ENCODE peak calls at places on chromosomes 6 and 20, in four cellular contexts. F is A673, M is cardiac muscle cell, U is ovary. I is an unnamed sample. For H3K4me1 and H3K36me3, the result is how much of the 10 kb centered on the place peaks cover.

GRCh38 chr6:121896771-121897170 is 461.3 kb downstream of the GJA1 start:
- DNase-seq in M (no peak), F (no peak), U (no peak), I (no peak)

GRCh38 chr6:168345896-168346754 is 26.5 kb upstream of the DACT2 start:
- DNase-seq in U (no peak), F (no peak), M (no peak), I (no peak)

GRCh38 chr20:43066061-43066575 is 123.6 kb downstream of the PTPRT start:
- DNase-seq in U (no peak), F (no peak), M (no peak), I (no peak)

GRCh38 chr6:148082721-148083120 is 259.9 kb upstream of the SASH1 start:
- DNase-seq in F (no peak), U (no peak), M (no peak), I (no peak)

GRCh38 chr6:38671885-38672467 is 31.0 kb downstream of the GLO1 start:
- DNase-seq in F (peak), U (no peak), M (peak), I (no peak)

GRCh38 chr6:84457276-84457675 is 229.8 kb upstream of the CEP162 start:
- DNase-seq in U (no peak), M (no peak), F (no peak), I (no peak)

GRCh38 chr6:63839485-63839884 is 203.9 kb downstream of the PHF3 start:
- DNase-seq in F (no peak), M (peak), U (no peak), I (no peak)

GRCh38 chr20:60055740-60056139 is 97.5 kb downstream of the CDH26 start:
- DNase-seq in U (no peak), F (peak), M (no peak), I (peak)

GRCh38 chr20:3889489-3890409 is 562 bp downstream of the PANK2 start:
- DNase-seq in M (peak), F (peak), U (peak), I (peak)

GRCh38 chr6:135117413-135117968 is 62.9 kb upstream of the HBS1L start:
- DNase-seq in F (no peak), M (no peak), U (no peak), I (no peak)

GRCh38 chr20:43820742-43821330 is 93.8 kb upstream of the TOX2 start:
- DNase-seq in M (no peak), U (no peak), F (no peak), I (no peak)

GRCh38 chr20:49140834-49141233 is 47.3 kb downstream of the STAU1 start:
- DNase-seq in M (no peak), F (no peak), U (no peak), I (no peak)

GRCh38 chr6:31734703-31735500 is 1.4 kb downstream of the CLIC1 start:
- DNase-seq in U (peak), M (peak), F (peak), I (peak)

GRCh38 chr6:137095651-137096238 is 51.0 kb upstream of the IL20RA start:
- DNase-seq in U (no peak), M (no peak), F (no peak), I (no peak)

GRCh38 chr6:87407896-87408720 is at the start of gene CFAP206:
- DNase-seq in U (peak), M (peak), F (peak), I (peak)

GRCh38 chr6:169589293-169589692 is 112.5 kb downstream of the WDR27 start:
- DNase-seq in M (no peak), U (no peak), F (no peak), I (no peak)

GRCh38 chr6:93036835-93037234 is 382.5 kb downstream of the EPHA7 start:
- DNase-seq in F (peak), U (no peak), M (peak), I (no peak)

GRCh38 chr6:21808045-21808470 is 214.5 kb downstream of the SOX4 start:
- DNase-seq in M (no peak), U (peak), F (no peak), I (no peak)

GRCh38 chr6:88843040-88843439 is 120.4 kb downstream of the RNGTT start:
- DNase-seq in U (no peak), M (no peak), F (no peak), I (no peak)

GRCh38 chr6:88891135-88891845 is 72.1 kb downstream of the RNGTT start:
- DNase-seq in M (no peak), F (no peak), U (no peak), I (no peak)

GRCh38 chr6:90284236-90284744 is 12.4 kb downstream of the BACH2 start:
- DNase-seq in M (no peak), F (peak), U (no peak), I (peak)

GRCh38 chr6:86707545-86708120 is 229.7 kb upstream of the HTR1E start:
- DNase-seq in M (no peak), F (no peak), U (no peak), I (no peak)

GRCh38 chr20:57022306-57022705 is 244.1 kb downstream of the BMP7 start:
- DNase-seq in F (no peak), U (no peak), M (no peak), I (no peak)

GRCh38 chr6:129701721-129702455 is 8.1 kb downstream of the ARHGAP18 start:
- DNase-seq in U (no peak), F (no peak), M (no peak), I (no peak)

GRCh38 chr20:14384411-14384810 is 47.0 kb upstream of the FLRT3 start:
- DNase-seq in M (no peak), U (no peak), F (no peak), I (no peak)

GRCh38 chr6:21504790-21505189 is 88.8 kb upstream of the SOX4 start:
- DNase-seq in M (no peak), U (no peak), F (no peak), I (no peak)

GRCh38 chr20:16803965-16804792 is 56.0 kb downstream of the OTOR start:
- DNase-seq in F (peak), U (peak), M (peak), I (no peak)

GRCh38 chr6:42451146-42451594 is 556 bp downstream of the TRERF1 start:
- DNase-seq in M (no peak), F (no peak), U (no peak), I (no peak)

GRCh38 chr20:33211817-33212424 is 5.2 kb upstream of the BPIFA3 start:
- DNase-seq in U (no peak), M (peak), F (peak), I (no peak)

GRCh38 chr6:38749473-38749872 is 34.4 kb downstream of the DNAH8 start:
- DNase-seq in F (no peak), M (no peak), U (no peak), I (no peak)

GRCh38 chr6:37516920-37517405 is 17.3 kb upstream of the CCDC167 start:
- DNase-seq in U (no peak), F (no peak), M (no peak), I (no peak)
- H3K4me1 ChIP-seq in U (under half), F (under half), M (under half), I (under half)

GRCh38 chr6:1335367-1336037 is 23.6 kb downstream of the FOXQ1 start:
- DNase-seq in F (peak), U (no peak), M (no peak), I (no peak)

GRCh38 chr6:1334725-1335124 is 22.8 kb downstream of the FOXQ1 start:
- DNase-seq in F (no peak), U (no peak), M (no peak), I (no peak)

GRCh38 chr6:1337791-1338190 is 25.9 kb downstream of the FOXQ1 start:
- DNase-seq in U (no peak), M (no peak), F (no peak), I (no peak)

GRCh38 chr6:1336246-1336843 is 24.4 kb downstream of the FOXQ1 start:
- DNase-seq in U (no peak), F (no peak), M (no peak), I (no peak)
- TF ChIP-seq CTCF in U (no peak), F (peak), M (peak), I (no peak)

GRCh38 chr6:18053555-18054445 is 66.4 kb upstream of the KIF13A start:
- DNase-seq in M (no peak), F (no peak), U (no peak), I (no peak)
- H3K36me3 ChIP-seq in M (under half), F (under half), U (under half), I (under half)

DNA sequence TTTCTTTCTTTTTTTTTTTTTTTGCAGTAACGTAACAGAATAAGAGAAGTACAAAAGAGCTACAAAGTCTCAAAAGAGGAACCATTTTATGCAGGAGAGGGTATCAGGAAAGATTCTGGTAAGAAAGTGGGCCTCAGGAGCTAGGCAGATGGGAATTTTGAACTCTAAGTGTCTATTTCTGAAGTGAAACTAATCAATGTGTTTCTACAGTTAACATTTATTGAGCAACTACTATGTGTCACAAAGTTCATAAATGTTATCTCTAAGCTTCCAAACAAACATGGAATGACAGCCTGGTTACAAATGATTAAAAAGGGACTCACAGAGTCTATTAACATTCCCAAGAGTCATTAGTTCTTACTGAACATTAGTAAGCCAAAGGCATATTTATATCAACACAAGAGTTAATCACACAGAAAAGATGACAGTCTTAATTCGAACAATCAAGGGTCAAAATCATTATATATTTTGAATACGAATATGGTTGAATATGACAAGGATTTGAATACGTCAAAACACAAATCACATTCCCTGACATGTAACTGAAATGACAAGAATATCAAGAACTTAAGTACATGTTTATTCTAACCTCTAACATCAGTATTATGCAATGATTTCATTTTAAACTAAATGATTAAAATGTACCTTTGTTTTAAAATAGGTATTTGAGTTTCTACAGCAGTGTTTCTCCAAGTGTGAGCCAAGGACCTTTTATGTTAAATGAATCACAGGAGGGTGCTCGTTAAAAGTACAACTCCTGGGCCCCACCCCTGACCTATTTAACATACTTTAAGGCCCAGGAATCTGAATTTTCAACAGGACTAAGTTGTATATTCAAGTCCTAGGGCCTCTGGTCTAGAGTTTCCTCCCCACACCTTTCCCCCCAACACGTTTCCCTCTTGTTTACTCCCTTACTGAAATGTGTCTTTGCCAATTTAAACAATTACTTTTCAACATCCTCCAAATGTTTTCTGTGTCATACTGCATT is 89.7 kb downstream of the ATXN1 start:
- DNase-seq in M (no peak), F (no peak), U (no peak), I (no peak)
- H3K4me1 ChIP-seq in M (under half), F (under half), U (under half), I (under half)

GRCh38 chr6:106974999-106975698 is 620 bp upstream of the CD24 start:
- DNase-seq in F (peak), U (peak), M (peak), I (no peak)
- TF ChIP-seq CTCF in F (no peak), U (no peak), M (no peak), I (no peak)

DNA sequence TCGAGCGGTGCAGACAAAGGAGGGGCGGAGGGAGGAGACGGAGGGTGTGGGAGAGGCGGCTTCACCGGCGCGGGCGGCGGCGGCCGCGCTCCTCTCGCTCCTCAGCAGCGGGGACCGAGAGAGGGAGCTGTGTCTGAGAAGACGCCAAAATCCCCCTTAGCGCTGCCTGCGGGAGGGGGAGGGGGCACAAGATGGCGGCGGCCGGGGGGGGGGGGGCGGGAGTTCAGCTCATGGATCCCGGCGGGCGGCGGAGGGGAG is 260 bp downstream of the ADNP start:
- DNase-seq in F (no peak), U (no peak), M (no peak), I (no peak)
- H3K36me3 ChIP-seq in F (half or more), U (under half), M (under half), I (under half)

GRCh38 chr20:63540417-63541186 is 3.4 kb upstream of the PTK6 start:
- DNase-seq in F (no peak), U (no peak), M (no peak), I (no peak)
- H3K4me1 ChIP-seq in F (under half), U (under half), M (under half), I (under half)

DNA sequence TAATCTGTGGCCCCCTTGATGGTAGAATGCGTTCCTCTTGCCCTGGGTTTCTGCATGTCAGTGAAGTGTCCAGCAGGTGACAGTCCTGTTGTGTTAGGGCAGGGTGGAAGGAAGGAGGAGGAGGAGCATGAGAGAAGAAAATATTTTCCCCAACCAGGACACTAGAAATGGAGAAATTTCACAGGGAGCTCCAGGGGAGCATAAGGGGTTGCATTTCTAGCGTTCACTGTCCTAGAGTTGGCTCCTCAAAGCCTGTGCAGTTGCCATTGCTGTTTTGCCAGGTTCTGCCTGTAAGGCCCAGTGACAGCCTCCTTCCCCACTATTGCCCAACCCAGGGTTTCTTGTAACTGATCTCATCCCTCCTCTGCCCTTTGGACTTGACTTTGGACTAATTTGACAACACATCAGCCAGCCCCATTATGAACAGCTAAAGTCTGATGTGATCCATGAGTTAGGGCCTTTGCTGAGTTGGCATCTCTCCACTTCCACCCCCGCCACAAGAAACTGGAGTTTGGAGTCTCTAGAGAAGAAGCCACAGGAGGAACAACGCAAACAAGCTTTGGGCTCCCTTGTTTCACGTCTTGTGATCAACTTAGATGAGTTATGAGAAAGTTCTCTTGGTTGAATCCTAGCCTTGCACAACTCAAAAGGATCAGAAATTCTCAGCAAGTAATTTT is 14.0 kb upstream of the FAM50B start:
- DNase-seq in F (no peak), M (no peak), U (no peak), I (peak)
- TF ChIP-seq CTCF in F (no peak), M (no peak), U (no peak), I (no peak)

GRCh38 chr6:52498538-52499017 is 78.3 kb downstream of the TRAM2 start:
- DNase-seq in M (no peak), U (no peak), F (no peak), I (no peak)

GRCh38 chr6:52499026-52499425 is 77.8 kb downstream of the TRAM2 start:
- DNase-seq in U (no peak), M (no peak), F (no peak), I (no peak)

GRCh38 chr6:52497652-52498408 is 77.7 kb downstream of the EFHC1 start:
- DNase-seq in M (no peak), U (no peak), F (no peak), I (no peak)

GRCh38 chr6:52500268-52501129 is 76.4 kb downstream of the TRAM2 start:
- DNase-seq in F (no peak), U (no peak), M (no peak), I (peak)

GRCh38 chr6:52499681-52500239 is 77.1 kb downstream of the TRAM2 start:
- DNase-seq in U (no peak), F (no peak), M (peak), I (peak)
- H3K36me3 ChIP-seq in U (under half), F (under half), M (under half), I (under half)

GRCh38 chr6:33278392-33278741 is 1.4 kb downstream of the B3GALT4 start:
- DNase-seq in M (no peak), F (no peak), U (no peak), I (no peak)

GRCh38 chr6:33276864-33277662 is at the start of gene B3GALT4:
- DNase-seq in M (peak), F (peak), U (peak), I (peak)

GRCh38 chr6:33278810-33279209 is 1.9 kb downstream of the B3GALT4 start:
- DNase-seq in U (no peak), F (no peak), M (no peak), I (no peak)

GRCh38 chr6:33276581-33276863 is 401 bp upstream of the B3GALT4 start:
- DNase-seq in F (no peak), U (no peak), M (no peak), I (no peak)

GRCh38 chr6:33277663-33278391 is 904 bp downstream of the B3GALT4 start:
- DNase-seq in U (no peak), M (no peak), F (peak), I (no peak)
- H3K4me1 ChIP-seq in U (under half), M (under half), F (under half), I (under half)